ENCODE peak calls at places on chromosomes 6 and 20, in six cellular contexts. Z is tibial nerve, U is NB4, G is psoas muscle, R is GM06990, S is epithelial cell of esophagus. L is an unnamed sample.

GRCh38 chr6:149990672-149991402 is 27.1 kb downstream of the ULBP1 start:
- DNase-seq in G (no peak), Z (no peak), R (peak; percentile 41), U (peak; percentile 43), S (no peak), L (no peak)

GRCh38 chr6:26323525-26324294 is 41.3 kb upstream of the BTN3A2 start:
- DNase-seq in U (peak; percentile 36), R (no peak), G (no peak), S (no peak), Z (no peak), L (no peak)

GRCh38 chr6:156780117-156780641 is 3.0 kb downstream of the ARID1B start:
- DNase-seq in S (peak; percentile 96), U (peak; percentile 90), R (no peak), Z (peak; percentile 67), G (no peak), L (peak; percentile 85)

GRCh38 chr6:41651246-41651961 is 13.1 kb downstream of the MDFI start:
- DNase-seq in R (no peak), Z (no peak), G (no peak), S (no peak), U (no peak), L (no peak)

GRCh38 chr20:56429496-56429895 is 17.4 kb downstream of the CASS4 start:
- DNase-seq in U (peak; percentile 63), Z (no peak), R (no peak), S (peak; percentile 18), G (no peak), L (no peak)

GRCh38 chr6:169291639-169292339 is 38.1 kb upstream of the THBS2 start:
- DNase-seq in S (no peak), R (no peak), U (no peak), G (no peak), Z (no peak), L (no peak)

GRCh38 chr6:2640551-2640950 is 110.2 kb downstream of the MYLK4 start:
- DNase-seq in Z (no peak), S (no peak), U (no peak), G (no peak), R (no peak), L (no peak)

GRCh38 chr6:10420546-10421507 is 6.0 kb upstream of the TFAP2A start:
- DNase-seq in R (no peak), S (no peak), U (no peak), G (no peak), Z (no peak), L (no peak)

GRCh38 chr6:143125896-143126573 is 65.3 kb downstream of the AIG1 start:
- DNase-seq in G (no peak), Z (no peak), R (no peak), S (no peak), U (no peak), L (no peak)

GRCh38 chr20:20375862-20376261 is 8.0 kb downstream of the INSM1 start:
- DNase-seq in G (no peak), Z (no peak), U (peak; percentile 41), R (no peak), S (no peak), L (no peak)

GRCh38 chr20:36144336-36144735 is 10.2 kb upstream of the EPB41L1 start:
- DNase-seq in S (no peak), U (no peak), R (no peak), G (no peak), Z (no peak), L (no peak)

GRCh38 chr20:10594286-10594868 is 79.4 kb downstream of the JAG1 start:
- DNase-seq in U (peak; percentile 29), S (peak; percentile 84), Z (no peak), R (no peak), G (no peak), L (no peak)

GRCh38 chr20:46172961-46173536 is 54.9 kb downstream of the CD40 start:
- DNase-seq in R (no peak), Z (no peak), U (no peak), S (no peak), G (no peak), L (no peak)
- TF ChIP-seq CTCF in R (no peak), Z (no peak), U (no peak), S (no peak), G (no peak), L (no peak)

GRCh38 chr6:125831660-125832059 is 40.9 kb downstream of the NCOA7 start:
- DNase-seq in U (no peak), Z (no peak), S (no peak), G (no peak), R (no peak), L (no peak)

GRCh38 chr6:125834347-125834746 is 43.6 kb downstream of the NCOA7 start:
- DNase-seq in U (no peak), R (no peak), S (no peak), G (no peak), Z (no peak), L (no peak)

GRCh38 chr6:125836466-125836865 is 45.7 kb downstream of the NCOA7 start:
- DNase-seq in G (no peak), S (no peak), Z (no peak), R (no peak), U (no peak), L (no peak)

GRCh38 chr6:125832396-125832795 is 41.6 kb downstream of the NCOA7 start:
- DNase-seq in U (no peak), S (no peak), R (no peak), Z (no peak), G (no peak), L (no peak)

DNA sequence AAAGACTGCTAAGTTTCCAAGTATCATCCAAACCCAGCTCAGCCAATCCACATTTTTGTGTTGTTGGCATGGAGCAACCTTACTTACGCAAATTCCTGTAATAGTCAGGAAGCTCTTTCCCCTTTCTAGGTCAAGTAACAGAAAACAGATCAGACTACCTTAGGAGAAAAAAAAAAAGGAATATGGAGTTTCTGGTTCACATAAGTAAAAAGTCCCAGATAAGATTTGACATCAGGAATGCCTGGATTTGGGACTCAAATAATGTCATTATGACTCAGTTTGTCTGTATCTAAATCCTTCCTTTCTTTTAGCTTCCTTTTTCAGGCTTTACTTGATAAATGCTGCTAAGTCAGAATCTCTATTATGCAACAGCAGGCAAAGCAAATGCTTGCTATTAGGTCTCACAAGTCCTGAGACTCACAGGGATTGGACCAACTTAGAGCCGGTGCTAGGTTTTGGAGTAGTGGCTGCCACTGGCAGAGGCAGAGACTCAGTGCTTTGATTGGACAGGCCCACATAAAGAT is 44.5 kb downstream of the NCOA7 start:
- DNase-seq in G (peak; percentile 47), U (peak; percentile 43), R (no peak), Z (no peak), S (peak; percentile 14), L (no peak)
- H3K4me3 ChIP-seq in G (no peak overlapping the region), U (no peak overlapping the region), R (no peak overlapping the region), Z (no peak overlapping the region), S (no peak overlapping the region), L (no peak overlapping the region)

DNA sequence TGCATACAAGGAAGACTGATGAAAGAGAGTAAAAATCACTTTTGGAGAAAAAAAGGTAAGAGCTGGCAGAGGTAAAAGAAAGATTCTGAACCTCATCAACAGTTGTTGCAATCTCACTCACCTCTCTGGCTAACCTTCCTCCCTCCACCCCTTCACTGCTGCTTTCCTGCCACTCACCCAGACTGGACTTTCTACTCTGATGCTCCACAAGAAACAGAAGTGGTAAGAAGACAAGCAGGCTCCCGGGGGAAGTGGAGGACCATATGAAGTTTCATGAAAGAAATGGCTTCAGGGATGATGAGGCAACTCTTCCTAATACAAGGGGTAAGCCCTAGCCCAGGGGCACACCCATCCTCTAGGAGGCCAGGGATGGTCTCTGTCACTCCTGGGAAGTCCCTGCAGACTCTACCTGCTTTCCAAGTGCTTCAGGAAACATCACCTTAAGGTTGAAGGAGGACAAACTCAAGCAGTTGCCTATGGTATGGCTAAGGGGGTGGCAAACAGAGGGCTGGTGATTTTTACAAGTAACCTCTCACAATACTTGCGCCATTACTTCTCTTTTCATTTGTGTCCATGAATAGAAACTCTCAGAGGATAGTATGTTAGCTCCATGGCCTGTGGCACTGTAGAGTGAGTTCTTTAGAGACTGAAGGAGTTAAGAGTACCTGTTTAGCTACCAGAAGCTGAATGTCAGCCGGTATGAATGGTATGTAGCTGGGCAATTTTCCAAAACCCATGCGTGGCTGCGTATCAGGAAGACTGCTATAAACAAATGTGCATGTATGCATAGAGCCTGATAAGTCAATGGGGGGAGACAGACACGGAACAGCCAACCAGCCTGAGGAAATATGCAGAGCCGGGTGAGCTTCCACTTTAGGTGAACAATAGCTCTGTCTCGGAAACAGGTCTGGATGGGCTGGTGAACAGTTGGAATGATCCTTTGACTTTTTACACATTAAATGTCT is 112.0 kb downstream of the BACH2 start:
- DNase-seq in R (no peak), S (peak; percentile 84), U (no peak), G (no peak), Z (no peak), L (no peak)
- TF ChIP-seq CTCF in R (no peak), S (no peak), U (no peak), G (no peak), Z (no peak), L (no peak)

GRCh38 chr6:153778216-153778615 is 260.8 kb upstream of the OPRM1 start:
- DNase-seq in U (no peak), G (no peak), S (peak; percentile 62), R (no peak), Z (no peak), L (no peak)

GRCh38 chr6:153781306-153781705 is 257.7 kb upstream of the OPRM1 start:
- DNase-seq in Z (no peak), R (no peak), S (no peak), G (no peak), U (no peak), L (no peak)

GRCh38 chr6:153780011-153780410 is 259.0 kb upstream of the OPRM1 start:
- DNase-seq in G (no peak), Z (no peak), R (no peak), U (no peak), S (no peak), L (no peak)
- H3K4me3 ChIP-seq in G (no peak overlapping the region), Z (no peak overlapping the region), R (no peak overlapping the region), U (no peak overlapping the region), S (no peak overlapping the region), L (no peak overlapping the region)

DNA sequence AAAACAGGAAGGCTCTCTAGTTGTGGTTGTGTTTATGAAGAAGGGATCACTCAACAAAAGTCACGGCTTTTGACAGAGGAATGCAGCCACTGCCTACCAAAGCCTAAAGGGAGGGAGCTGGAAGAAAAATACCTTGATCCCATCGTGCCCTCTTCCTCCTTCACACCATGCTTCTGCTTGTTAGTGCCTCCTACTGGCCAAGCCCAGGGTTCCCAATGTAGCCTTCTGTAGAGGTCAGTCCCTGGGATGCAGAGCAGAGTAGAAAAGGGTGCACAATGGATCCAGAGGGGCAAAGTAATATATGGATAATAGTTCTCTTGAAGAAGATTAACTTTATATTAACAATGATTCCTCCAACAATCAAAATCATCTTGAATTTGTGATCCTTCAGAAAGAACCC is 293.5 kb upstream of the FERMT1 start:
- DNase-seq in Z (no peak), U (no peak), R (no peak), S (no peak), G (no peak), L (no peak)
- TF ChIP-seq CTCF in Z (no peak), U (no peak), R (peak; percentile 36), S (no peak), G (no peak), L (peak; percentile 16)

L was measured in LNCaP clone FGC.